ENCODE peak calls at places on chromosomes 13 and 19, in seven cellular contexts. O is fibroblast of lung, Z is psoas muscle, W is thoracic aorta, E is RWPE2, C is brain microvascular endothelial cell, A is kidney epithelial cell. S is an unnamed sample.

GRCh38 chr13:28012896-28013295 is 24.4 kb upstream of the URAD start:
- DNase-seq in O (no peak), Z (no peak), W (no peak), E (no peak), C (no peak), A (no peak), S (no peak)

GRCh38 chr13:48567521-48568331 is 34.8 kb upstream of the RCBTB2 start:
- DNase-seq in O (no peak), Z (no peak), W (no peak), E (no peak), C (no peak), A (no peak), S (no peak)

GRCh38 chr19:23318143-23318542 is 67.9 kb upstream of the ZNF724 start:
- DNase-seq in O (no peak), Z (no peak), W (no peak), E (no peak), C (no peak), A (no peak), S (peak)

GRCh38 chr19:51333836-51334460 is 8.0 kb downstream of the VSIG10L start:
- DNase-seq in O (no peak), Z (no peak), W (no peak), E (no peak), C (no peak), A (no peak), S (no peak)

GRCh38 chr13:67619987-67620386 is 389.9 kb upstream of the PCDH9 start:
- DNase-seq in O (peak), Z (no peak), W (no peak), E (no peak), C (peak), A (peak), S (no peak)

GRCh38 chr13:23695711-23696512 is 125.7 kb downstream of the TNFRSF19 start:
- DNase-seq in O (no peak), Z (peak), W (no peak), E (no peak), C (no peak), A (no peak), S (no peak)

GRCh38 chr19:2867025-2867991 is at the start of gene ZNF556:
- DNase-seq in O (no peak), Z (peak), W (no peak), E (no peak), C (no peak), A (no peak), S (no peak)

GRCh38 chr13:80339841-80340642 is 884 bp downstream of the SPRY2 start:
- DNase-seq in O (peak), Z (peak), W (no peak), E (no peak), C (peak), A (no peak), S (peak)

GRCh38 chr19:34734601-34735103 is 609 bp downstream of the ZNF181 start:
- DNase-seq in O (no peak), Z (no peak), W (no peak), E (no peak), C (no peak), A (no peak), S (no peak)

GRCh38 chr13:64471916-64472315 is 2758.2 kb downstream of the PCDH9 start:
- DNase-seq in O (peak), Z (no peak), W (no peak), E (no peak), C (no peak), A (no peak), S (peak)

GRCh38 chr13:30119476-30119875 is 187.9 kb downstream of the KATNAL1 start:
- DNase-seq in O (peak), Z (no peak), W (no peak), E (no peak), C (no peak), A (peak), S (peak)

GRCh38 chr19:13120817-13121216 is 2.8 kb downstream of the NACC1 start:
- DNase-seq in O (peak), Z (no peak), W (no peak), E (no peak), C (peak), A (no peak), S (no peak)

GRCh38 chr13:74035881-74036280 is 98.3 kb downstream of the KLF12 start:
- DNase-seq in O (no peak), Z (no peak), W (no peak), E (no peak), C (no peak), A (no peak), S (no peak)

GRCh38 chr13:48731957-48732569 is 78.3 kb downstream of the CYSLTR2 start:
- DNase-seq in O (no peak), Z (peak), W (no peak), E (no peak), C (no peak), A (no peak), S (peak)

GRCh38 chr13:113029487-113030258 is 60.7 kb downstream of the MCF2L start:
- DNase-seq in O (no peak), Z (no peak), W (no peak), E (no peak), C (no peak), A (no peak), S (no peak)

GRCh38 chr13:87274209-87274819 is 396.9 kb upstream of the SLITRK5 start:
- DNase-seq in O (peak), Z (no peak), W (no peak), E (no peak), C (no peak), A (peak), S (peak)

GRCh38 chr19:37537391-37537947 is 30.7 kb downstream of the ZNF793 start:
- DNase-seq in O (peak), Z (no peak), W (no peak), E (no peak), C (no peak), A (no peak), S (peak)

GRCh38 chr13:114101325-114101821 is 31.1 kb downstream of the RASA3 start:
- DNase-seq in O (peak), Z (peak), W (no peak), E (peak), C (no peak), A (no peak), S (no peak)

GRCh38 chr13:63184693-63185092 is 1769.0 kb upstream of the PCDH20 start:
- DNase-seq in O (peak), Z (no peak), W (no peak), E (no peak), C (peak), A (peak), S (no peak)

GRCh38 chr13:95039415-95039814 is 261.8 kb downstream of the ABCC4 start:
- DNase-seq in O (peak), Z (no peak), W (no peak), E (no peak), C (peak), A (no peak), S (no peak)

GRCh38 chr13:77176350-77176749 is 149.4 kb upstream of the FBXL3 start:
- DNase-seq in O (peak), Z (no peak), W (no peak), E (no peak), C (peak), A (peak), S (peak)

GRCh38 chr13:77876176-77876575 is 42.5 kb downstream of the EDNRB start:
- DNase-seq in O (peak), Z (no peak), W (no peak), E (no peak), C (no peak), A (no peak), S (no peak)

GRCh38 chr13:80115616-80116015 is 225.3 kb downstream of the SPRY2 start:
- DNase-seq in O (no peak), Z (no peak), W (no peak), E (no peak), C (no peak), A (no peak), S (no peak)

GRCh38 chr19:39502640-39503417 is 4.1 kb downstream of the DLL3 start:
- DNase-seq in O (peak), Z (peak), W (no peak), E (no peak), C (no peak), A (no peak), S (peak)

GRCh38 chr13:108968566-108968965 is 339.2 kb downstream of the MYO16 start:
- DNase-seq in O (peak), Z (no peak), W (no peak), E (no peak), C (no peak), A (no peak), S (no peak)

GRCh38 chr19:50387176-50387867 is 3.2 kb downstream of the POLD1 start:
- DNase-seq in O (peak), Z (no peak), W (no peak), E (no peak), C (peak), A (no peak), S (no peak)

GRCh38 chr19:49155005-49155826 is at the start of gene HRC:
- DNase-seq in O (no peak), Z (peak), W (no peak), E (no peak), C (no peak), A (no peak), S (no peak)

GRCh38 chr13:50923272-50923671 is 13.7 kb downstream of the RNASEH2B start:
- DNase-seq in O (no peak), Z (no peak), W (no peak), E (no peak), C (no peak), A (no peak), S (no peak)

GRCh38 chr19:55526216-55527196 is 10.4 kb downstream of the SBK2 start:
- DNase-seq in O (peak), Z (peak), W (no peak), E (no peak), C (peak), A (no peak), S (no peak)

GRCh38 chr13:76833465-76833864 is 52.7 kb downstream of the KCTD12 start:
- DNase-seq in O (no peak), Z (no peak), W (no peak), E (no peak), C (no peak), A (no peak), S (no peak)

GRCh38 chr19:39847525-39847924 is 1.3 kb upstream of the FBL start:
- DNase-seq in O (no peak), Z (no peak), W (no peak), E (no peak), C (no peak), A (no peak), S (no peak)

GRCh38 chr13:27632648-27633047 is 11.0 kb downstream of the POLR1D start:
- DNase-seq in O (no peak), Z (no peak), W (no peak), E (no peak), C (no peak), A (no peak), S (no peak)

DNA sequence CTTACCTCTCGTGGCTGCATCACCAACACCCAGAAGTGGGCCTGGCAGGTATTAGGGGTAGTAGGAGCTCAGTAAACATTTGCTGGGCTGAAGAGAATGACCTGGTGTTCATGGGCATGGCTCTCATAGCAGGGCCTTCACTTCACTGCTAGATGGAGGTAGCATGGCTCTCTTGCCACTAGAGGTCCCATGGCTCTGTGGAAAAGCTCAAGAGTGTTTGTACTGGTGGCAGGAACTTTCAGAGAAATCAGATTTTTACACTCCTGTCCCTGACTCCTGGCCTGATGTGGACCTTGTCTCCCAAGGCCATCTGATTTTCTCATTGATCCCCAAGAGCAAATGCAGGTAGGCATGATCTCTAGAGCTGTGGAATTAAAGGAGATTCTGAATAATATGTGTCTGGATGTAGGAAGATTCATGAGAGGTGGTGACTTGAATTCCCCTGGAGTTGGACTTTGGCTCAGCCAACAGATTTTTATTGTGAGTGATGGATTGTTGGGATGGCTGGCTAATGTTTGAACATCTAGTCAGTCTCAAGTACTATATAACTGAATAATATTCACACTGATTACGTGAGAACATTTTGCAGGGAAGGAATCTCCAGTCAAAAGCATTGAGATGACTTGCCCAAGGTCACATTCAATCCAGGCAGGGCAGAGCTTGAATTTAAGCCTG is 5.8 kb downstream of the ZNF574 start:
- DNase-seq in O (peak), Z (no peak), W (no peak), E (no peak), C (peak), A (no peak), S (no peak)
- TF ChIP-seq CTCF in O (peak), Z (peak), W (no peak), E (peak), C (peak), A (peak), S (peak)

DNA sequence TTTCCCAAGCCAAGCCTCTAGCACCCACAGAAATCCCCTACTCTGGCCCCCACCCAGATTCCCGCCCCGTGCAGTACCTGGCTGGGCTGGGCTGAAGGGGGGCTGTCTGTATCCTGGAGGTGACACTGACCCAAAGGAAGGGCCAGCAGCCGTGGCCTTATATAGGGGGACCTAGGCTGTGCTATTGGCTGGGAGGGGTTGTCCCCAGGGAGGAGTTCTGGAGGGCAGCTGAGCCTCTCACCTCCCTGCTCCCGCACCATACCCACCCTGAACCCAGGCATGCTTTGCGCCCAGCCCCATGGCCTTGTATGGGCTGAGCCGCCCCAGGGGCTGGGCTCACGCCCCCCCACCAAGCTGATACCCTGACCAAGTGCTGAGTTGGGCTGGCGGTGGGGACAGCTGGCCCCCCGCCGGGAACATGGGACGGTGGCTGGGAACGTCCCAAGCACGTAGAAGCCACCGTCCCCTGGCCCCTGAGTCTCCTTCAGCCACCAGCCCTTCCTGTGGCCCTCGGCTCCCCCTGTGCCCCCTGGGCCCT is at the start of gene CKM:
- DNase-seq in O (no peak), Z (peak), W (no peak), E (no peak), C (no peak), A (no peak), S (no peak)
- H3K4me3 ChIP-seq in O (no peak), Z (peak), W (peak), E (no peak), C (peak), A (peak), S (no peak)

DNA sequence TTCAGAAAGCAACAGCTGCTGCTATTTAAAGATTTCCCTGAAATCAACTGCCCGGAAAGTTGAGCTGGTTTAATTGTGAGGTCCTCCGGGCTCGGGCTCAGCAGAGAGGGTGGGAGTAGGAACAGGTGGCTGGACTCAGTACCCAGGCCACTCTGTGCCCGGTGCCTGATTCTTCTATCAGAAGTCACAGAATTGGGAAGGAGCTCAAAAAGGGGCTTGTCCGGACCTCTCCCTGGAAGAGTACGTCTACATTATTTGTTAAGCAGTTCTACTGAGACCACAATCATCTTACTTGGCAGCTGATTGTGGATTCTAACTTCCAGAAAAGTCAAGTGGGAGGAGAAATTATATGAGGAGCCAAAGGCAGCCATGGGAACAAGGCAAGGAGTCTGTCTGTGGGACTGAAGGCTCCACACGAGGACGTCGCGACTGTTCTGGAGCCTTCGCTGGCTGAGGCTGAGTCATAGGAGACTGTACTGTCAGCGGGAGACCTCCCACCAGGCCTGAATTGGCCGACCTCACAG is 91.7 kb upstream of the ANKRD10 start:
- DNase-seq in O (peak), Z (peak), W (peak), E (no peak), C (peak), A (no peak), S (no peak)
- TF ChIP-seq CTCF in O (no peak), Z (no peak), W (no peak), E (no peak), C (no peak), A (no peak), S (no peak)

DNA sequence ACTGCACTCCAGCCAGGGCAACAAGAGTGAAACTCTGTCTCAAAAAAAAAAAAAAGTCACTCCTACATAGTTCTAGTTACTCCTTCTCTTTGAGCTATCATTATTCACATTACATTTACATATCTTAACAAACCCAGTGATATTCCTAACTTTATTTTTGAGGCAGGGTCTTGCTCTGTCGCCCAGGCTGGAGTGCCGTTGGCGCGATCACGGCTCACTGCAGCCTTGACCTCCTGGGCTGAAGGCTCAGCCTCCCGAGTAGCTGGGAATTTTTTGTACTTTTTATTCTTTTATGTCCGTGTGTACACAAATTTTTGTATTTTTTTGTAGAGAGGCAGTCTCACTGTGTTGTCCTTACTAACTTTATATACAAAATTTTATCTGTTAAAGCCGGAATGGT is 587 bp upstream of the RPS15 start:
- DNase-seq in O (no peak), Z (no peak), W (no peak), E (no peak), C (no peak), A (no peak), S (no peak)
- H3K4me3 ChIP-seq in O (no peak), Z (peak), W (peak), E (no peak), C (no peak), A (no peak), S (no peak)

GRCh38 chr19:6955082-6955481 is 66.1 kb downstream of the MBD3L2B start:
- DNase-seq in O (no peak), Z (no peak), W (no peak), E (no peak), C (no peak), A (no peak), S (no peak)

GRCh38 chr19:6948884-6949283 is 61.5 kb downstream of the ADGRE1 start:
- DNase-seq in O (no peak), Z (no peak), W (no peak), E (no peak), C (no peak), A (no peak), S (no peak)

GRCh38 chr19:6956573-6956972 is 64.7 kb downstream of the MBD3L2B start:
- DNase-seq in O (no peak), Z (no peak), W (no peak), E (no peak), C (no peak), A (no peak), S (no peak)

GRCh38 chr19:6947745-6948144 is 60.4 kb downstream of the ADGRE1 start:
- DNase-seq in O (peak), Z (no peak), W (no peak), E (no peak), C (peak), A (no peak), S (no peak)

GRCh38 chr19:6952956-6953355 is 65.6 kb downstream of the ADGRE1 start:
- DNase-seq in O (no peak), Z (no peak), W (no peak), E (no peak), C (no peak), A (no peak), S (no peak)
- TF ChIP-seq CTCF in O (no peak), Z (no peak), W (no peak), E (no peak), C (no peak), A (no peak), S (no peak)

DNA sequence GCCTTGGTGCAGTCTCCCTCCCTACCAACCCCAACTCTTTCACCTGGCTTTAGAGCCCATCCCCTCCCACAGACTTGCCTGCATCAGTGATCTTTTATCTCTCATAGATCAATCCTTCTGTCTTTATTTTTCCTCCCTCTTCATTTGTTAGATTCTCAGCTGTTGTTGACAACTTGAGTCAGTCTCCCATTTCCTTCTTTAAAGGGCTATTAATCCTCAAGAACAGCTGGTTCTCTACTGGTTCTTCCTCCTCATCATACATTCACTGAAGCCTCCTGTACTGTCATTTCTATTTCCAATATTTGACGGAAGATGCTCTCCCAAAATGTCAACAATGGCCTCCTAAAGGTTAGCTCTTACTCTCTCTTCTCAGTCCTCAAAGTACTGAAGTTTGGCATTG is 408.2 kb downstream of the TBC1D4 start:
- DNase-seq in O (no peak), Z (no peak), W (no peak), E (no peak), C (no peak), A (no peak), S (no peak)
- H3K4me3 ChIP-seq in O (no peak), Z (no peak), W (no peak), E (no peak), C (no peak), A (no peak), S (no peak)

GRCh38 chr19:10836478-10837325 is 690 bp upstream of the TMED1 start:
- DNase-seq in O (peak), Z (peak), W (peak), E (peak), C (no peak), A (peak), S (peak)
- TF ChIP-seq CTCF in O (no peak), Z (no peak), W (no peak), E (no peak), C (no peak), A (no peak), S (no peak)

S was measured in mammary epithelial cell.